ENCODE peak calls at places on chromosomes 13 and 19, in four cellular contexts. H, Q, J and W are unnamed samples.

GRCh38 chr13:32086366-32086765 is 54.8 kb downstream of the FRY start:
- DNase-seq in H (no peak), Q (no peak), J (no peak), W (no peak)

GRCh38 chr19:7888145-7888825 is at the start of gene LRRC8E:
- DNase-seq in J (no peak), H (peak), Q (peak), W (no peak)

GRCh38 chr13:74158028-74158427 is 23.8 kb upstream of the KLF12 start:
- DNase-seq in J (no peak), Q (no peak), H (no peak), W (no peak)

GRCh38 chr13:49792550-49793324 is at the start of gene KPNA3:
- DNase-seq in J (peak), H (peak), Q (peak), W (peak)

GRCh38 chr13:45441633-45442032 is 23.1 kb upstream of the COG3 start:
- DNase-seq in J (peak), Q (peak), H (no peak), W (no peak)

GRCh38 chr19:41705393-41706174 is 2.8 kb upstream of the CEACAM5 start:
- DNase-seq in H (peak), J (no peak), Q (no peak), W (no peak)

GRCh38 chr13:97938701-97939475 is 14.6 kb upstream of the IPO5 start:
- DNase-seq in J (no peak), H (no peak), Q (no peak), W (no peak)

GRCh38 chr13:20174656-20175405 is 14.0 kb upstream of the GJA3 start:
- DNase-seq in J (peak), Q (peak), H (peak), W (peak)

GRCh38 chr19:2611483-2612464 is 90.7 kb downstream of the GNG7 start:
- DNase-seq in Q (no peak), H (no peak), J (no peak), W (no peak)

GRCh38 chr19:2976609-2977000 is 759 bp upstream of the TLE6 start:
- DNase-seq in H (no peak), J (no peak), Q (no peak), W (no peak)

GRCh38 chr13:26921918-26922317 is 161.3 kb upstream of the GPR12 start:
- DNase-seq in H (no peak), Q (no peak), J (no peak), W (no peak)

GRCh38 chr13:76904507-76904906 is 18.3 kb upstream of the KCTD12 start:
- DNase-seq in J (no peak), H (no peak), Q (no peak), W (no peak)

GRCh38 chr13:99484405-99484981 is 16.8 kb upstream of the TM9SF2 start:
- DNase-seq in Q (no peak), H (no peak), J (no peak), W (no peak)

GRCh38 chr13:71290963-71291937 is 575.8 kb downstream of the DACH1 start:
- DNase-seq in H (no peak), Q (peak), J (peak), W (no peak)

GRCh38 chr13:85652536-85652935 is 146.7 kb downstream of the SLITRK6 start:
- DNase-seq in J (no peak), H (no peak), Q (no peak), W (no peak)

GRCh38 chr13:39148513-39148961 is 110.3 kb downstream of the NHLRC3 start:
- DNase-seq in Q (no peak), H (no peak), J (no peak), W (no peak)

GRCh38 chr13:50127017-50127725 is 111.9 kb downstream of the KCNRG start:
- DNase-seq in Q (no peak), H (no peak), J (no peak), W (no peak)

GRCh38 chr19:16571689-16572331 is 405 bp downstream of the SLC35E1 start:
- DNase-seq in J (no peak), Q (no peak), H (no peak), W (no peak)

GRCh38 chr19:33150852-33151518 is 19.1 kb downstream of the WDR88 start:
- DNase-seq in J (no peak), H (no peak), Q (no peak), W (no peak)

GRCh38 chr13:42985312-42986175 is 6.5 kb downstream of the EPSTI1 start:
- DNase-seq in J (no peak), H (no peak), Q (no peak), W (no peak)

GRCh38 chr19:7654401-7654800 is 14.4 kb upstream of the RETN start:
- DNase-seq in H (no peak), Q (no peak), J (no peak), W (no peak)

DNA sequence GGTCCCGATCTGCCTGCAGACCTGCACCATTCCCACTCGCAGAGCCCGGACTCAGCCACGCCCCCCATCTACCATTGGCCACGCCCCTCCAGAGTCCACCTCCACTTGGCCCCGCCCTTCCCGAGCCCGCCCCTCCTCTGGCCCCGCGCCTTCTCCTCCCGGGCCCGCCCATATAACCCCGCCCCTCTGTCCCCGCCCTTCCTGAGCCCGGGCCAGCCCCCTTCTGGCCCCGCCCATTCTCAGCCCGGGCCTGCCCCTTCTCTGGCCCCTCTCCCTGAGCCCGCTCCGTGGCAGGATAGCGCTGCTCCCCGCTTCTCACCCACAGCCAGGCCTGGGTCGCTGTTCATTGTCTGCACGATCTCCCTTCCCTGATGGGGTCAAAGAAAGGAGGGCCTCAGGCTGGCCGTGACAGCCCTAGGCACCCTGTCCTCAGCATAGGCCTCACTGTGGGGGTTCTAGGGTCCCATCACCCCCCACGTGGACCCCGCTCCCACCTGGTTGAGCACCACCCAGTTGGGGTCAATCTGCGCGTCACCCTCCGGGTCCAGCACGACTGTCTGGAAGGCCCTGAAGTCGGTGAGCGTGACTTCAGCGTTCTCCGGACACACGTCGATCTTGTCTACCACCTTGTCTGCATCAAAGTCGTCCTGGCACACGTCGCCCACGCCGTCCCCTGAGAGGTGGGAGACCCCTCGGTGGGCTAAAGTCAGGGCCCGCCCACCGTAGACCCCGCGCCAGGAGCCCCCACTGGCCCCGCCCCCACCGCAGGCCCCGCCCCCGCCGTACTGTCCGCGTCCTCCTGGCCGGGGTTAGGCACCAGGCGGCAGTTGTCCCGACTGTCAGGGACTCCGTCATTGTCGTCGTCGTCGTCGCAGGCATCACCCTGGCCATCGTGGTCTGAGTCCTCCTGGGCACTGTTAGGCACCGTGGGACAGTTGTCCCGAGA is 5.7 kb downstream of the COMP start:
- DNase-seq in H (peak), J (no peak), Q (peak), W (peak)
- TF ChIP-seq CEBPB in H (no peak), J (no peak), Q (no peak), W (no peak)

GRCh38 chr19:51915324-51915867 is 10.6 kb upstream of the ZNF649 start:
- DNase-seq in Q (no peak), J (no peak), H (no peak), W (no peak)
- TF ChIP-seq ZBTB33 in Q (no peak), J (no peak), H (no peak), W (no peak)

GRCh38 chr13:111857846-111858560 is 208.9 kb upstream of the SOX1 start:
- DNase-seq in Q (no peak), J (no peak), H (no peak), W (no peak)
- TF ChIP-seq CEBPB in Q (no peak), J (no peak), H (no peak), W (no peak)

DNA sequence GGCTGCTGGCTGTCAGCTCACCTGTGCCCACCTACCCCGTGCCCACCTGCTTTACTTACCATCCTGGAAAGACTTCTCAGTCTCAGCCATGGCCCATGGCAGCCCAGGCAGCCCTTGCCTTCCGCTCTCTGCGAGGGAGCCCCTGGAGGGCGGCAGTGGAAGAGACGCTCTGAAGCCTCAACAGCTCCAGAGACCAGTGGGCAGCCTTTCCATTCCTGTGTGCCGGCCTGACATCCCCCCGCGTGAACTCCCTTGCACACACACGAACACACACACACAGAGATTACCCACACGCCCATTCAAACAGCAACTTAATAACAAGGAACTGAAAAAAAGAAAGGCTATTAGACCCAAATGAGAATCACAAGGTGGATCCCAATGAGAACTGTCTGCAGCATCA is 14.2 kb upstream of the RASA3 start:
- DNase-seq in J (no peak), H (no peak), Q (no peak), W (no peak)
- TF ChIP-seq ZBTB33 in J (no peak), H (no peak), Q (no peak), W (no peak)

DNA sequence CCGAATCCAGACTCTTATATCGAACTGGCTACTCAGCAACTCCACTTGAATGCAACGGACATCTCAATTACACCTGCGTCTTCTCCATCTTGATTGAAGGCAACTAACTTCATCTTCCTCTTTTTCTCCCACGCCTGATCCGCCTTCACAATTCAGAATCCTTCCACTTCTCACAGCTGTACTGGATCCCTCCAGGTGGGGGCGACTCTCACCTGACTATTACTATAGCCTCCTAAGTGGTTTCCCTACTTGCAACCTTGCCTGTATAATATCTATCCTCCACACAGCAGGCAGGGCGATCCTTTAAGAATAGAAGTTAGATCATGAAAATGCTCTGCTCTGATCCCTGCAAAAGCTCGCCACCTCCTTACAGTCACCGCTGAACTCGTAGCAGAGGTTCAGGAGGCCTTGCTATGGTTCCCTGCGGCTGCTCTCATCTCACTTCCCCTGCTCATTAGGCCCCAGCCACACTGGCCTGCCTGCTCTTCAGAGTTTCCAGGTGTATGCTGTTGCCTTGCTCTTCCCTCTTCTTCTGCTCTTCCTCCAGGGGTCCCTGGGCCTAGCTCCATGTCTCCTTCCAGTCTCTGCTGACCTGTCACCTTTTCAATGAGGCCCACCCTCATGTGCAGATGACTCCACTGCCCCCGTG is 31.9 kb downstream of the RFXAP start:
- DNase-seq in H (no peak), Q (peak), J (no peak), W (no peak)
- TF ChIP-seq CEBPB in H (no peak), Q (no peak), J (no peak), W (no peak)

GRCh38 chr19:13600091-13600490 is 93.8 kb upstream of the CACNA1A start:
- DNase-seq in H (no peak), Q (no peak), J (no peak), W (no peak)
- TF ChIP-seq ZBTB33 in H (no peak), Q (no peak), J (no peak), W (no peak)

DNA sequence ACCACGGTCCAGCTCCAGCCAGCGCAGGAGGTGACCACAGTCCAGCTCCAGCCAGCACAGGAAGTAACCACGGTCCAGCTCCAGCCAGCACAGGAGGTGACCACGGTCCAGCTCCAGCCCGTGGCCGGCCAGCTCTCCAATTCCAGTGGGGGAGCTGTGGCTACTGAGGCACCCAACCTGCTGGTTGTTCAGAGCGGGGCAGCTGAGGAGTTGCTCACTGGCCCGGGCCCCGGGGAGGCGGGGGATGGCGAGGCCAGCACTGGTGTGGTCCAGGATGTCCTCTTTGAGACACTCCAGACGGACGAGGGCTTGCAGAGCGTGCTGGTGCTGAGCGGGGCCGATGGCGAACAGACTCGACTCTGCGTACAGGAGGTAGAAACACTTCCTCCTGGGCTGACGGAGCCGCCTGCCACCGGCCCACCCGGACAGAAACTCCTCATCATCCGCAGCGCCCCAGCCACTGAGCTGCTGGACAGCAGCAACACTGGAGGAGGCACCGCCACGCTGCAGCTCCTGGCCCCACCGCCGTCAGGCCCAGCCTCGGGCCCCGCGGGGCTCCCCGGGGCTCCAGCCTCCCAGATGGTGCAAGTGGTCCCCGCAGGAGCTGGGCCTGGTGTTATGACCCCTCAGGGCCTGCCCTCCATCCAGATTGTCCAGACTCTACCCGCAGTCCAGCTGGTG is 1.2 kb upstream of the NAT14 start:
- DNase-seq in H (no peak), Q (no peak), J (no peak), W (no peak)
- TF ChIP-seq CEBPB in H (no peak), Q (no peak), J (no peak), W (no peak)

DNA sequence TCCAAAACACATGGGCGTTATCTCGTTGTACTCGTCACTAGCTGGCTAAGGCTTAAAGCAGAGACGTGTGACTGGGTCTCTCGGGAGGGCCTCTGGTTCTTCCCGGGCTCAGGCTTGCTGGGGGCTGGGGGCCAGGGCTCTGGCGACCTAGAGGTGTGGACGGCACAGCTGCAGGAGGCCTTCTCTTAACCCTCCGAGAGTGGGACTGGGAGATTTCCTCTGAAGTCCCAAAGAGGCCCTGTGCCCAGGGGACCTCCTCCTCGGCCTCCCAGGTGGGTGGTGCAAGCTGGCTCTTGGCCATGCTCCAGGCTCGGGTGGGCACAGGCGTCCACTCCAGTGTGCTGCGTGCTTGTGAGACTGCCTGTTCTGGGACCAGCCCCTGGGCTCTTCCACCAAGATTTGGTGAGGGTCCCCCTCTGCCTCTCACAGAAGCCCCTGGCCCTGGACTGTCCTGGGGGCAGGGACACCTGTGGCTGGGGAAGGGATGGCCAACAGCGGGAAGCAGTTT is 2.2 kb downstream of the CAPS start:
- DNase-seq in H (no peak), J (no peak), Q (no peak), W (no peak)
- TF ChIP-seq ZBTB33 in H (no peak), J (no peak), Q (no peak), W (no peak)

DNA sequence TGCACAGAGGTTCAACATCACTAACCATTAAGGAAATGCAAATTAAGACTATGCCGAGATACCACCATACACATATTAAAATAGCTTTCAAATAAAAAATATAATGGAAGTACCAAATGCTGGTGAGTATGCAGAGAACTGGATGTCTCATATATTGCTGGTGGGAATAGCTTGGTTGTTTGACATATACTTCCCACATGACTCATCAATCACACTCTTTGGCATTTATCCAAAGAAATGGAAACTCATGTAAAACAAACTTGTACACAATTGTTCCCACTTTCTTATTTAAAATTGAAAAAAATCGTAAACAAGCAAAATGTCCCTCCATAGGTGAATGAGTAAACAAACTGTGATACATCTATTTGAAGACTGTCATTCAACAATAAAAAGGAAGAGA is 982.6 kb upstream of the ATXN8OS start:
- DNase-seq in J (no peak), H (no peak), Q (no peak), W (no peak)
- TF ChIP-seq CEBPB in J (no peak), H (no peak), Q (no peak), W (no peak)

GRCh38 chr13:41601718-41602445 is 144.5 kb downstream of the RGCC start:
- DNase-seq in J (no peak), Q (no peak), H (no peak), W (no peak)
- TF ChIP-seq ZBTB33 in J (no peak), Q (no peak), H (no peak), W (no peak)